ENCODE peak calls at places on chromosomes 12 and 14, in six cellular contexts. H, W, I, F, U and P are unnamed samples.

GRCh38 chr14:49954171-49954631 is 61.3 kb downstream of the ARF6 start:
- DNase-seq in H (no peak), W (no peak), I (no peak), F (no peak), U (peak; percentile 18), P (no peak)

GRCh38 chr14:105065280-105066228 is at the start of gene GPR132:
- DNase-seq in H (no peak), W (peak; percentile 64), I (no peak), F (peak; percentile 34), U (no peak), P (no peak)

GRCh38 chr12:122729583-122730214 is 945 bp downstream of the HCAR1 start:
- DNase-seq in H (no peak), W (no peak), I (no peak), F (no peak), U (no peak), P (no peak)

GRCh38 chr12:108671110-108671509 is 37.4 kb upstream of the SELPLG start:
- DNase-seq in H (no peak), W (no peak), I (no peak), F (no peak), U (no peak), P (no peak)

GRCh38 chr12:94766397-94766796 is 116.0 kb upstream of the TMCC3 start:
- DNase-seq in H (no peak), W (no peak), I (no peak), F (no peak), U (no peak), P (no peak)

GRCh38 chr12:70243510-70244331 is 488 bp downstream of the CNOT2 start:
- DNase-seq in H (peak; percentile 54), W (peak; percentile 70), I (peak; percentile 50), F (peak; percentile 75), U (peak; percentile 52), P (peak; percentile 56)

GRCh38 chr12:130707571-130707891 is 8.6 kb downstream of the RIMBP2 start:
- DNase-seq in H (no peak), W (no peak), I (no peak), F (no peak), U (no peak), P (no peak)

GRCh38 chr12:130199536-130200390 is 37.5 kb downstream of the FZD10 start:
- DNase-seq in H (no peak), W (no peak), I (no peak), F (no peak), U (no peak), P (no peak)

GRCh38 chr14:64865992-64866391 is 13.7 kb downstream of the SPTB start:
- DNase-seq in H (no peak), W (no peak), I (no peak), F (no peak), U (no peak), P (no peak)
- TF ChIP-seq CTCF in H (no peak), W (no peak), I (no peak), F (no peak), U (no peak), P (no peak)

GRCh38 chr12:9940370-9940769 is 8.2 kb upstream of the CLEC2A start:
- DNase-seq in H (no peak), W (no peak), I (no peak), F (no peak), U (peak; percentile 5), P (no peak)
- TF ChIP-seq CTCF in H (no peak), W (no peak), I (peak; percentile 46), F (no peak), U (peak; percentile 22), P (peak; percentile 49)

GRCh38 chr12:88638388-88638787 is 58.1 kb upstream of the KITLG start:
- DNase-seq in H (no peak), W (no peak), I (no peak), F (peak; percentile 12), U (no peak), P (no peak)

GRCh38 chr12:88642675-88643431 is 62.6 kb upstream of the KITLG start:
- DNase-seq in H (no peak), W (no peak), I (no peak), F (no peak), U (no peak), P (no peak)

GRCh38 chr12:88643685-88644084 is 63.4 kb upstream of the KITLG start:
- DNase-seq in H (no peak), W (no peak), I (no peak), F (no peak), U (peak; percentile 75), P (no peak)

GRCh38 chr12:88639361-88639760 is 59.1 kb upstream of the KITLG start:
- DNase-seq in H (no peak), W (no peak), I (no peak), F (no peak), U (peak; percentile 46), P (no peak)

GRCh38 chr12:88638956-88639355 is 58.7 kb upstream of the KITLG start:
- DNase-seq in H (no peak), W (no peak), I (no peak), F (no peak), U (peak; percentile 61), P (no peak)
- TF ChIP-seq CTCF in H (no peak), W (no peak), I (no peak), F (no peak), U (peak; percentile 3), P (no peak)

GRCh38 chr12:85007836-85008235 is 28.2 kb downstream of the TSPAN19 start:
- DNase-seq in H (no peak), W (no peak), I (no peak), F (no peak), U (peak; percentile 92), P (no peak)

GRCh38 chr12:85000766-85001165 is 35.3 kb downstream of the TSPAN19 start:
- DNase-seq in H (no peak), W (no peak), I (no peak), F (no peak), U (no peak), P (no peak)

GRCh38 chr12:85005615-85006014 is 30.5 kb downstream of the TSPAN19 start:
- DNase-seq in H (no peak), W (no peak), I (no peak), F (no peak), U (no peak), P (no peak)

GRCh38 chr12:85004199-85004598 is 31.9 kb downstream of the TSPAN19 start:
- DNase-seq in H (no peak), W (no peak), I (no peak), F (no peak), U (peak; percentile 17), P (no peak)

GRCh38 chr12:85002778-85003296 is 33.2 kb downstream of the TSPAN19 start:
- DNase-seq in H (no peak), W (no peak), I (no peak), F (no peak), U (no peak), P (no peak)
- TF ChIP-seq CTCF in H (no peak), W (no peak), I (no peak), F (no peak), U (no peak), P (no peak)